ENCODE peak calls at places on chromosome 15, in eight cellular contexts. V is tibial nerve; Y is GM10248; Q is NCI-H1048; C is stimulated activated naive CD8-positive, alpha-beta T cell treated with anti-CD3 and anti-CD28 coated beads, Interleukin-15, Interleukin-2, amounts not matched to agents 100 U/mL and 50 U/mL, for 24 hours; E is adrenal gland; D is fibroblast of gingiva; K is naive thymus-derived CD8-positive, alpha-beta T cell. S is an unnamed sample.

GRCh38 chr15:66702770-66703539 is 919 bp downstream of the SMAD6 start:
- DNase-seq in V (no peak), Y (no peak), Q (no peak), C (peak), E (no peak), D (no peak), K (peak), S (no peak)

GRCh38 chr15:80779658-80780415 is 667 bp downstream of the CEMIP start:
- DNase-seq in V (no peak), Y (no peak), Q (no peak), C (no peak), E (no peak), D (peak), K (no peak), S (no peak)

GRCh38 chr15:70748281-70748747 is 15.0 kb downstream of the UACA start:
- DNase-seq in V (peak), Y (no peak), Q (no peak), C (no peak), E (peak), D (peak), K (no peak), S (peak)

GRCh38 chr15:87527416-87527815 is 729.1 kb downstream of the NTRK3 start:
- DNase-seq in V (no peak), Y (no peak), Q (no peak), C (no peak), E (no peak), D (no peak), K (no peak), S (no peak)

GRCh38 chr15:77819841-77820728 is 187.4 kb upstream of the LINGO1 start:
- DNase-seq in V (no peak), Y (no peak), Q (no peak), C (peak), E (no peak), D (no peak), K (no peak), S (no peak)

GRCh38 chr15:60340207-60340921 is 57.4 kb downstream of the ANXA2 start:
- DNase-seq in V (no peak), Y (no peak), Q (no peak), C (no peak), E (no peak), D (peak), K (no peak), S (no peak)

GRCh38 chr15:87579537-87579936 is 677.0 kb downstream of the NTRK3 start:
- DNase-seq in V (no peak), Y (no peak), Q (no peak), C (no peak), E (no peak), D (no peak), K (no peak), S (no peak)

GRCh38 chr15:89399390-89400120 is 64.9 kb upstream of the POLG start:
- DNase-seq in V (no peak), Y (peak), Q (peak), C (peak), E (no peak), D (no peak), K (no peak), S (no peak)

GRCh38 chr15:44298878-44299277 is 10.4 kb downstream of the GOLM2 start:
- DNase-seq in V (no peak), Y (no peak), Q (no peak), C (no peak), E (no peak), D (no peak), K (no peak), S (no peak)

GRCh38 chr15:25711691-25712090 is 151.4 kb downstream of the ATP10A start:
- DNase-seq in V (no peak), Y (no peak), Q (no peak), C (no peak), E (no peak), D (no peak), K (no peak), S (no peak)

GRCh38 chr15:85559530-85559929 is 179.1 kb downstream of the AKAP13 start:
- DNase-seq in V (no peak), Y (no peak), Q (no peak), C (no peak), E (no peak), D (no peak), K (no peak), S (no peak)

GRCh38 chr15:94478763-94479162 is 247.4 kb downstream of the MCTP2 start:
- DNase-seq in V (no peak), Y (no peak), Q (no peak), C (no peak), E (no peak), D (no peak), K (no peak), S (no peak)

GRCh38 chr15:48472756-48473155 is 141.5 kb downstream of the DUT start:
- DNase-seq in V (no peak), Y (no peak), Q (no peak), C (no peak), E (no peak), D (peak), K (no peak), S (no peak)

GRCh38 chr15:79068790-79069189 is 21.8 kb downstream of the RASGRF1 start:
- DNase-seq in V (no peak), Y (no peak), Q (no peak), C (no peak), E (no peak), D (no peak), K (no peak), S (no peak)

GRCh38 chr15:84961114-84961452 is 20.6 kb upstream of the PDE8A start:
- DNase-seq in V (no peak), Y (no peak), Q (no peak), C (no peak), E (peak), D (no peak), K (no peak), S (no peak)

GRCh38 chr15:57375827-57376694 is at the start of gene CGNL1:
- DNase-seq in V (peak), Y (no peak), Q (no peak), C (no peak), E (peak), D (no peak), K (no peak), S (no peak)

GRCh38 chr15:77192451-77192850 is 121.5 kb upstream of the TSPAN3 start:
- DNase-seq in V (no peak), Y (no peak), Q (no peak), C (no peak), E (no peak), D (no peak), K (no peak), S (no peak)

GRCh38 chr15:36356978-36357582 is 222.3 kb upstream of the CDIN1 start:
- DNase-seq in V (no peak), Y (no peak), Q (no peak), C (no peak), E (no peak), D (peak), K (no peak), S (no peak)

GRCh38 chr15:62407962-62408361 is 242.9 kb upstream of the C2CD4B start:
- DNase-seq in V (no peak), Y (no peak), Q (no peak), C (no peak), E (no peak), D (no peak), K (no peak), S (no peak)

GRCh38 chr15:62392411-62392810 is 227.3 kb upstream of the C2CD4B start:
- DNase-seq in V (no peak), Y (no peak), Q (no peak), C (peak), E (no peak), D (no peak), K (no peak), S (peak)

GRCh38 chr15:62492900-62493299 is 327.8 kb upstream of the C2CD4B start:
- DNase-seq in V (no peak), Y (no peak), Q (no peak), C (no peak), E (no peak), D (no peak), K (no peak), S (no peak)

GRCh38 chr15:98686983-98687382 is 38.6 kb downstream of the IGF1R start:
- DNase-seq in V (no peak), Y (no peak), Q (no peak), C (no peak), E (no peak), D (no peak), K (no peak), S (no peak)

GRCh38 chr15:93420050-93420452 is 331.0 kb upstream of the RGMA start:
- DNase-seq in V (no peak), Y (no peak), Q (no peak), C (no peak), E (no peak), D (no peak), K (no peak), S (no peak)

GRCh38 chr15:100671858-100672543 is 69.6 kb downstream of the ASB7 start:
- DNase-seq in V (no peak), Y (peak), Q (no peak), C (no peak), E (no peak), D (peak), K (no peak), S (no peak)

GRCh38 chr15:67832031-67832551 is 6.8 kb downstream of the SKOR1 start:
- DNase-seq in V (no peak), Y (no peak), Q (no peak), C (no peak), E (no peak), D (peak), K (no peak), S (no peak)

S was measured in right atrium auricular region.